ENCODE peak calls at places on chromosomes 4 and X, in eight cellular contexts. H is omental fat pad, Z is astrocyte, Q is AG04450, Y is endothelial cell of umbilical vein, C is AG09319, P is IMR-90, B is cardiac fibroblast. E is an unnamed sample.

GRCh38 chr4:87983996-87984395 is 8.5 kb downstream of the SPP1 start:
- DNase-seq in H (no peak), Z (no peak), Q (no peak), Y (no peak), C (no peak), P (no peak), B (no peak), E (no peak)

GRCh38 chr4:89216866-89217265 is 90.7 kb downstream of the GPRIN3 start:
- DNase-seq in H (no peak), Z (no peak), Q (no peak), Y (no peak), C (no peak), P (no peak), B (no peak), E (no peak)

GRCh38 chrX:14125451-14125850 is 95.8 kb upstream of the GEMIN8 start:
- DNase-seq in H (no peak), Z (no peak), Q (no peak), Y (no peak), C (no peak), P (no peak), B (no peak), E (no peak)

GRCh38 chr4:176607807-176608206 is 184.9 kb downstream of the VEGFC start:
- DNase-seq in H (no peak), Z (no peak), Q (no peak), Y (no peak), C (no peak), P (no peak), B (no peak), E (no peak)

GRCh38 chrX:9866633-9867032 is 80.4 kb downstream of the SHROOM2 start:
- DNase-seq in H (no peak), Z (peak), Q (no peak), Y (peak), C (no peak), P (no peak), B (peak), E (no peak)

GRCh38 chrX:73850124-73851013 is 287.4 kb downstream of the CHIC1 start:
- DNase-seq in H (no peak), Z (peak), Q (no peak), Y (peak), C (no peak), P (peak), B (peak), E (peak)

GRCh38 chr4:82842593-82842992 is 44.0 kb upstream of the SCD5 start:
- DNase-seq in H (no peak), Z (no peak), Q (no peak), Y (peak), C (no peak), P (peak), B (peak), E (peak)

GRCh38 chr4:3307891-3308575 is 15.2 kb downstream of the RGS12 start:
- DNase-seq in H (no peak), Z (no peak), Q (no peak), Y (no peak), C (no peak), P (no peak), B (no peak), E (no peak)

GRCh38 chrX:41300758-41301437 is 33.1 kb upstream of the DDX3X start:
- DNase-seq in H (no peak), Z (peak), Q (no peak), Y (peak), C (no peak), P (peak), B (peak), E (peak)

GRCh38 chrX:16892504-16893362 is 22.6 kb upstream of the RBBP7 start:
- DNase-seq in H (no peak), Z (peak), Q (peak), Y (peak), C (peak), P (peak), B (peak), E (peak)

DNA sequence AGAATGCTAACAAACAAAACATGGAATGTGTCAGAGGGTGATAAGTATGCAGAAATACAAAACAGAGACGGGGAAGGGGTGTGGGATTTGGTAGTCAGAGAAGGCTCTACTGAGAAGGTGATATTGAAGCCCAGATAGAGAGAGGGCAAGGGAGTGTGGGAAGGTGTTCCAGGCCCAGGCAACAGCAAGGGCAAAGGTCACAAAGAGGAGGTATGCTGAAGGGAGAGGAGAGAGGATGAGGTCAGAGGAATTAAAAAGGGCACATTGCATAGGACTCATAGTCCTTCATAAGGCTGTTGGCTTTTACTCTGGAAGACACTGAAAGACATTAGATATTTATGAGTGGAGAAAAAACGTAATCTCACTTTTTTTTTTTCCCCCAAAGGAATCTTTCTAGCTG is 82.6 kb upstream of the TNIP3 start:
- DNase-seq in H (no peak), Z (no peak), Q (no peak), Y (no peak), C (no peak), P (no peak), B (no peak), E (no peak)
- TF ChIP-seq CTCF in H (no peak), Z (no peak), Q (no peak), Y (no peak), C (no peak), P (no peak), B (no peak), E (no peak)

GRCh38 chrX:123173833-123174232 is 10.2 kb upstream of the GRIA3 start:
- DNase-seq in H (no peak), Z (no peak), Q (no peak), Y (no peak), C (no peak), P (no peak), B (peak), E (peak)
- TF ChIP-seq CTCF in H (no peak), Z (no peak), Q (no peak), Y (no peak), C (no peak), P (peak), B (no peak), E (no peak)

GRCh38 chr4:7861440-7861881 is 78.2 kb downstream of the AFAP1 start:
- DNase-seq in H (no peak), Z (peak), Q (peak), Y (peak), C (peak), P (peak), B (peak), E (peak)
- TF ChIP-seq CTCF in H (no peak), Z (no peak), Q (peak), Y (no peak), C (no peak), P (no peak), B (no peak), E (no peak)

DNA sequence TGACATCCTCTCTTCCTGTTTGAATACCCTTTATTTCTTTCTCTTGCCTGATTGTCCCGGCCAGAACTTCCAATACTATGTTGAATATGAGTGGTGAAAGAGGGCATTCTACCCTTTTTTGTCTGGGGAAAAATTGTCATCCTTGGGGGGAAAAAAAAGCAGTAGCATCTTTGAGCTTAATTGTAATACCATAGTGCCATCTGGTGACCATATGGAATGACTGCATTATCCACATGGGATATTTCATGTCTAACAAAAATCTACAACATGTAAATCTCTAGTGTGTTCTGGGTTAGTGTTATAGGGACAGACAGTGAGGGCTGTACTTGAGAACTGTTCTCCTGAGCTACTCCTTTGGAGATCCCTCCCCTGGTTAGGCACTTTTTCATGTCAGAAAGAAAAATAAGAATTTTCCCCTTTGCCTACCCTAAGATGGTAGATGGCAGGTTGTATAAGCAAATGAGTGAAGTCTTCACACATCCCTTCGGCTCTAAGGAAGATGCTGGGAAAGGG is 26.0 kb downstream of the CAPN6 start:
- DNase-seq in H (no peak), Z (no peak), Q (no peak), Y (no peak), C (peak), P (peak), B (peak), E (peak)
- TF ChIP-seq CTCF in H (no peak), Z (peak), Q (peak), Y (no peak), C (peak), P (peak), B (peak), E (peak)

DNA sequence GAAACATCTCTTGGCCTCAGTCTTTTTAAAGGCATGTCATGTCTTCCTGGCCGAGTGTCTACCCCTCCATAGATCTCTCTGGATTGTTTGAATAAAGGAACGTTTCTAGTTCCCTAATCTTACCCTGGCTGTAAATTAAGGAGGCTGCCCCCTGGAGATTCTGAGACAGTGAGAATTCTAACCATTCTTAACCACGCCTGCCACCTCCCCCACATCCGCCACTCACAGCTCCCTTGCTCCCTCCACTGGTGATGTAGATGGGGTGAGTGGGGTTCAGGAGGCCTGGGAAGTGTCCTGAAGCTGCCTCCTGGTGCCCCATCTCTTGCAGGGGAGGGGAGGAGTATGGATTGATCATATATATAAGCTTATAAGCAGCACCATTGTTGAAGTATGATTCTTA is 48.0 kb upstream of the TRIM2 start:
- DNase-seq in H (no peak), Z (no peak), Q (no peak), Y (no peak), C (no peak), P (no peak), B (no peak), E (no peak)
- TF ChIP-seq CTCF in H (no peak), Z (peak), Q (peak), Y (no peak), C (no peak), P (no peak), B (no peak), E (no peak)

GRCh38 chrX:115553171-115553570 is 7.8 kb upstream of the PLS3 start:
- DNase-seq in H (no peak), Z (no peak), Q (no peak), Y (no peak), C (no peak), P (no peak), B (no peak), E (no peak)
- TF ChIP-seq CTCF in H (no peak), Z (no peak), Q (no peak), Y (no peak), C (no peak), P (no peak), B (no peak), E (no peak)

E was measured in MCF 10A.